ENCODE peak calls at places on chromosomes 12 and 14, in six cellular contexts. One of them, this sample, is unnamed.

GRCh38 chr14:99067927-99068326 is 204.1 kb downstream of the BCL11B start:
- DNase-seq in fibroblast of pulmonary artery: no peak
- DNase-seq in AG09309: no peak
- DNase-seq in Calu3: no peak
- DNase-seq in HL-60: no peak
- DNase-seq in PC-3: no peak
- DNase-seq in this sample: no peak

GRCh38 chr12:3527181-3527580 is 36.2 kb downstream of the PRMT8 start:
- DNase-seq in fibroblast of pulmonary artery: peak
- DNase-seq in AG09309: peak
- DNase-seq in Calu3: no peak
- DNase-seq in HL-60: no peak
- DNase-seq in PC-3: peak
- DNase-seq in this sample: no peak

GRCh38 chr12:54561164-54561563 is 11.8 kb downstream of the PDE1B start:
- DNase-seq in fibroblast of pulmonary artery: no peak
- DNase-seq in AG09309: no peak
- DNase-seq in Calu3: no peak
- DNase-seq in HL-60: peak
- DNase-seq in PC-3: no peak
- DNase-seq in this sample: no peak

GRCh38 chr12:15778126-15778525 is 11.1 kb downstream of the EPS8 start:
- DNase-seq in fibroblast of pulmonary artery: no peak
- DNase-seq in AG09309: no peak
- DNase-seq in Calu3: no peak
- DNase-seq in HL-60: no peak
- DNase-seq in PC-3: no peak
- DNase-seq in this sample: no peak

GRCh38 chr14:54503476-54503875 is 6.2 kb upstream of the CGRRF1 start:
- DNase-seq in fibroblast of pulmonary artery: peak
- DNase-seq in AG09309: peak
- DNase-seq in Calu3: peak
- DNase-seq in HL-60: peak
- DNase-seq in PC-3: peak
- DNase-seq in this sample: no peak

GRCh38 chr14:65287264-65288131 is 125.0 kb upstream of the FUT8 start:
- DNase-seq in fibroblast of pulmonary artery: no peak
- DNase-seq in AG09309: no peak
- DNase-seq in Calu3: no peak
- DNase-seq in HL-60: no peak
- DNase-seq in PC-3: no peak
- DNase-seq in this sample: no peak

GRCh38 chr12:49635656-49636055 is 12.3 kb downstream of the PRPF40B start:
- DNase-seq in fibroblast of pulmonary artery: no peak
- DNase-seq in AG09309: no peak
- DNase-seq in Calu3: no peak
- DNase-seq in HL-60: no peak
- DNase-seq in PC-3: no peak
- DNase-seq in this sample: no peak

GRCh38 chr14:90301580-90302181 is 30.1 kb downstream of the NRDE2 start:
- DNase-seq in fibroblast of pulmonary artery: peak
- DNase-seq in AG09309: peak
- DNase-seq in Calu3: no peak
- DNase-seq in HL-60: peak
- DNase-seq in PC-3: peak
- DNase-seq in this sample: no peak

GRCh38 chr14:23130875-23131274 is 11.8 kb upstream of the CEBPE start:
- DNase-seq in fibroblast of pulmonary artery: peak
- DNase-seq in AG09309: no peak
- DNase-seq in Calu3: no peak
- DNase-seq in HL-60: peak
- DNase-seq in PC-3: no peak
- DNase-seq in this sample: no peak

GRCh38 chr12:98423963-98424362 is 91.4 kb upstream of the TMPO start:
- DNase-seq in fibroblast of pulmonary artery: no peak
- DNase-seq in AG09309: no peak
- DNase-seq in Calu3: no peak
- DNase-seq in HL-60: no peak
- DNase-seq in PC-3: no peak
- DNase-seq in this sample: no peak

GRCh38 chr12:124910561-124911478 is 3.6 kb downstream of the UBC start:
- DNase-seq in fibroblast of pulmonary artery: peak
- DNase-seq in AG09309: no peak
- DNase-seq in Calu3: no peak
- DNase-seq in HL-60: no peak
- DNase-seq in PC-3: peak
- DNase-seq in this sample: no peak

GRCh38 chr12:79547735-79548347 is 142.9 kb downstream of the PAWR start:
- DNase-seq in fibroblast of pulmonary artery: peak
- DNase-seq in AG09309: peak
- DNase-seq in Calu3: peak
- DNase-seq in HL-60: no peak
- DNase-seq in PC-3: peak
- DNase-seq in this sample: peak

GRCh38 chr12:47124451-47124850 is 44.7 kb upstream of the AMIGO2 start:
- DNase-seq in fibroblast of pulmonary artery: peak
- DNase-seq in AG09309: no peak
- DNase-seq in Calu3: no peak
- DNase-seq in HL-60: no peak
- DNase-seq in PC-3: peak
- DNase-seq in this sample: no peak

GRCh38 chr12:81128930-81129554 is 51.2 kb downstream of the ACSS3 start:
- DNase-seq in fibroblast of pulmonary artery: peak
- DNase-seq in AG09309: peak
- DNase-seq in Calu3: peak
- DNase-seq in HL-60: peak
- DNase-seq in PC-3: peak
- DNase-seq in this sample: peak

GRCh38 chr12:19972325-19973288 is 395.7 kb upstream of the PDE3A start:
- DNase-seq in fibroblast of pulmonary artery: no peak
- DNase-seq in AG09309: no peak
- DNase-seq in Calu3: peak
- DNase-seq in HL-60: no peak
- DNase-seq in PC-3: no peak
- DNase-seq in this sample: no peak

GRCh38 chr14:101925152-101925551 is 39.2 kb upstream of the DYNC1H1 start:
- DNase-seq in fibroblast of pulmonary artery: no peak
- DNase-seq in AG09309: no peak
- DNase-seq in Calu3: no peak
- DNase-seq in HL-60: no peak
- DNase-seq in PC-3: no peak
- DNase-seq in this sample: no peak

GRCh38 chr12:131245564-131246355 is 292.1 kb downstream of the ADGRD1 start:
- DNase-seq in fibroblast of pulmonary artery: no peak
- DNase-seq in AG09309: no peak
- DNase-seq in Calu3: no peak
- DNase-seq in HL-60: no peak
- DNase-seq in PC-3: no peak
- DNase-seq in this sample: no peak

GRCh38 chr12:22529281-22530060 is 14.9 kb downstream of the C2CD5 start:
- DNase-seq in fibroblast of pulmonary artery: peak
- DNase-seq in AG09309: no peak
- DNase-seq in Calu3: no peak
- DNase-seq in HL-60: no peak
- DNase-seq in PC-3: peak
- DNase-seq in this sample: no peak

GRCh38 chr12:26044007-26044394 is 80.8 kb downstream of the BHLHE41 start:
- DNase-seq in fibroblast of pulmonary artery: peak
- DNase-seq in AG09309: no peak
- DNase-seq in Calu3: no peak
- DNase-seq in HL-60: no peak
- DNase-seq in PC-3: peak
- DNase-seq in this sample: no peak

GRCh38 chr12:109994262-109995175 is 1.6 kb downstream of the GIT2 start:
- DNase-seq in fibroblast of pulmonary artery: peak
- DNase-seq in AG09309: no peak
- DNase-seq in Calu3: no peak
- DNase-seq in HL-60: peak
- DNase-seq in PC-3: peak
- DNase-seq in this sample: no peak

GRCh38 chr12:109996483-109996853 is 300 bp upstream of the GIT2 start:
- DNase-seq in fibroblast of pulmonary artery: no peak
- DNase-seq in AG09309: no peak
- DNase-seq in Calu3: no peak
- DNase-seq in HL-60: no peak
- DNase-seq in PC-3: no peak
- DNase-seq in this sample: no peak

GRCh38 chr12:109995366-109995702 is 834 bp downstream of the GIT2 start:
- DNase-seq in fibroblast of pulmonary artery: no peak
- DNase-seq in AG09309: no peak
- DNase-seq in Calu3: no peak
- DNase-seq in HL-60: no peak
- DNase-seq in PC-3: no peak
- DNase-seq in this sample: no peak

GRCh38 chr12:109997393-109997792 is 1.2 kb upstream of the GIT2 start:
- DNase-seq in fibroblast of pulmonary artery: no peak
- DNase-seq in AG09309: no peak
- DNase-seq in Calu3: no peak
- DNase-seq in HL-60: no peak
- DNase-seq in PC-3: no peak
- DNase-seq in this sample: no peak

GRCh38 chr12:109995703-109996482 is at the start of gene GIT2:
- DNase-seq in fibroblast of pulmonary artery: peak
- DNase-seq in AG09309: no peak
- DNase-seq in Calu3: peak
- DNase-seq in HL-60: peak
- DNase-seq in PC-3: peak
- DNase-seq in this sample: peak
- TF ChIP-seq CTCF in fibroblast of pulmonary artery: no peak
- TF ChIP-seq CTCF in AG09309: no peak
- TF ChIP-seq CTCF in Calu3: peak
- TF ChIP-seq CTCF in HL-60: no peak
- TF ChIP-seq CTCF in PC-3: no peak
- TF ChIP-seq CTCF in this sample: no peak

GRCh38 chr14:68593806-68594536 is 198.9 kb downstream of the ZFP36L1 start:
- DNase-seq in fibroblast of pulmonary artery: no peak
- DNase-seq in AG09309: no peak
- DNase-seq in Calu3: no peak
- DNase-seq in HL-60: peak
- DNase-seq in PC-3: no peak
- DNase-seq in this sample: no peak

GRCh38 chr14:68598089-68598488 is 194.8 kb downstream of the ZFP36L1 start:
- DNase-seq in fibroblast of pulmonary artery: no peak
- DNase-seq in AG09309: no peak
- DNase-seq in Calu3: no peak
- DNase-seq in HL-60: no peak
- DNase-seq in PC-3: no peak
- DNase-seq in this sample: no peak

GRCh38 chr14:68594737-68595380 is 198.0 kb downstream of the ZFP36L1 start:
- DNase-seq in fibroblast of pulmonary artery: no peak
- DNase-seq in AG09309: no peak
- DNase-seq in Calu3: no peak
- DNase-seq in HL-60: no peak
- DNase-seq in PC-3: no peak
- DNase-seq in this sample: no peak

GRCh38 chr14:68596701-68597100 is 196.2 kb downstream of the ZFP36L1 start:
- DNase-seq in fibroblast of pulmonary artery: no peak
- DNase-seq in AG09309: no peak
- DNase-seq in Calu3: no peak
- DNase-seq in HL-60: no peak
- DNase-seq in PC-3: no peak
- DNase-seq in this sample: no peak

GRCh38 chr14:68596211-68596610 is 196.7 kb downstream of the ZFP36L1 start:
- DNase-seq in fibroblast of pulmonary artery: no peak
- DNase-seq in AG09309: no peak
- DNase-seq in Calu3: no peak
- DNase-seq in HL-60: no peak
- DNase-seq in PC-3: no peak
- DNase-seq in this sample: no peak
- TF ChIP-seq CTCF in fibroblast of pulmonary artery: no peak
- TF ChIP-seq CTCF in AG09309: no peak
- TF ChIP-seq CTCF in Calu3: no peak
- TF ChIP-seq CTCF in HL-60: no peak
- TF ChIP-seq CTCF in PC-3: no peak
- TF ChIP-seq CTCF in this sample: no peak

DNA sequence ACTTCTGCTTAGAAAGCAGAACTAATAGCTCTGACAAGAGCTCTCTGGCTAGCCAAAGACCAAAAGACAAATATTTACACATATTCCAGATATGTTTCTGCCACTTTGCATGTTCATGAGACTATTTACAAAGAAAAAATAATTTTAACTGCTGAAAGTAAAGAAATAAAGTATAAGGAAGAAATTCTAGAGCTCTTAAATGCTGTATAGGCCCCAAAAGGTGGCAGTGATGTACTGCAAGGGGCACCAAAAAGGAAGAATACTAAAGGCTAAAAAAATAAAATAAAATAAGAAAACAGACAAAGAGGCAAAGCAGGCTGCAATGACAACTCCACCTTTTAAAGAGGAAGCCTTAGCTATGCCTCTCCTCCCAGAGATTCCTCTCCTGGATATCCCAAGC is 23.0 kb downstream of the KLRK1 start:
- DNase-seq in fibroblast of pulmonary artery: peak
- DNase-seq in AG09309: no peak
- DNase-seq in Calu3: no peak
- DNase-seq in HL-60: no peak
- DNase-seq in PC-3: peak
- DNase-seq in this sample: no peak
- TF ChIP-seq CTCF in fibroblast of pulmonary artery: peak
- TF ChIP-seq CTCF in AG09309: peak
- TF ChIP-seq CTCF in Calu3: no peak
- TF ChIP-seq CTCF in HL-60: no peak
- TF ChIP-seq CTCF in PC-3: peak
- TF ChIP-seq CTCF in this sample: no peak

DNA sequence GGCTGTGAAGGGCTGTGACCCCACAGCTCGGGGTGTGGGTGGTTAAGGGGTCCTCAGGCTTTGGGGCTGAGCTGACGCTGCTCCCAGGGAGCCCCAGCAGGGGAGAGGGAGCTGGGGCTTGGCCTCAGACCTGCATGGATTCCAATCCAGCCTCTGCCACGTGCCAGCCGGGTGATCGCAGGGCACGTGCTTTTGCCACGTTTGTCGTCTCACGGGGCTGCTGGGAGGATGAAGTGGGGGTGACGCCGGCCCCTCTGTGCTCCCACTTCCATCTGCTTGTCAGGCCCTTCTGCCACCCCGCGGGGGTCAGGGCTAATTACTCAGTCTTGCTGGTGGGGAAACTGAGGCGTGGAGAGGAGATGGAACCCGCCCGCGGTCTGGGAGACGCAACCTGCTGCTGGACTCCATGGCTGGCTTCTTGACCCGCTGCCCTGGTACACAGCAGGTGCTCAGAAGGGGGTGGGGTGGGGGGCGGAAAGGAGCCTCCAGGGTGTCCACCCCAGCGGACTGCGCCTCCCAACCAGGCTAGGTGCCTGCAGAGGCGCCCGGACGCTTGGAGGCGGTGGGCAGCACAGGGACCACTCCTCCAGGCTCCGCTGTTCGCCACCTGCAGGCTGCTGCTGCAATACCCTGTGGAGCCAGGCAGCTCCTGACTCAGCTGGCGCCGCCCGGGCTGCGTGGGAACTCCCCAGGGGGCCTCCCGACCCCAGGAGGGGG is 36.4 kb upstream of the PRIMA1 start:
- DNase-seq in fibroblast of pulmonary artery: no peak
- DNase-seq in AG09309: no peak
- DNase-seq in Calu3: no peak
- DNase-seq in HL-60: no peak
- DNase-seq in PC-3: no peak
- DNase-seq in this sample: no peak
- TF ChIP-seq CTCF in fibroblast of pulmonary artery: no peak
- TF ChIP-seq CTCF in AG09309: no peak
- TF ChIP-seq CTCF in Calu3: no peak
- TF ChIP-seq CTCF in HL-60: no peak
- TF ChIP-seq CTCF in PC-3: peak
- TF ChIP-seq CTCF in this sample: peak